ENCODE peak calls at places on chromosomes 6 and 20, in seven cellular contexts. C is neural progenitor cell, V is fibroblast of lung, W is hepatocyte, R is neuronal stem cell, I is H9, O is IMR-90. F is an unnamed sample.

GRCh38 chr6:150074651-150075416 is 5.9 kb upstream of the ULBP3 start:
- DNase-seq in W (no peak), I (no peak), V (peak), O (no peak), R (no peak), C (no peak), F (no peak)

GRCh38 chr6:109336221-109336955 is 45.9 kb downstream of the CD164 start:
- DNase-seq in O (peak), R (no peak), C (no peak), V (peak), I (no peak), W (no peak), F (no peak)

GRCh38 chr20:63376283-63377250 is 15.4 kb upstream of the CHRNA4 start:
- DNase-seq in R (no peak), V (no peak), C (no peak), O (no peak), W (no peak), I (no peak), F (no peak)

GRCh38 chr6:100346828-100347227 is 117.9 kb downstream of the SIM1 start:
- DNase-seq in O (peak), V (peak), C (no peak), R (no peak), W (no peak), I (no peak), F (no peak)

GRCh38 chr6:151229401-151230276 is 10.1 kb upstream of the AKAP12 start:
- DNase-seq in I (no peak), R (no peak), V (no peak), W (no peak), C (no peak), O (no peak), F (peak)

GRCh38 chr20:45032276-45032675 is 66.0 kb downstream of the STK4 start:
- DNase-seq in W (no peak), I (no peak), O (no peak), R (no peak), V (no peak), C (no peak), F (no peak)

GRCh38 chr20:826695-827323 is 6.7 kb upstream of the FAM110A start:
- DNase-seq in R (no peak), C (no peak), V (no peak), O (no peak), W (no peak), I (no peak), F (no peak)

GRCh38 chr20:37204056-37204455 is 24.7 kb upstream of the MROH8 start:
- DNase-seq in O (no peak), C (no peak), W (no peak), R (no peak), I (no peak), V (no peak), F (no peak)

GRCh38 chr6:137536104-137536773 is 42.0 kb upstream of the OLIG3 start:
- DNase-seq in R (no peak), O (no peak), C (no peak), V (no peak), I (no peak), W (no peak), F (peak)

GRCh38 chr6:150987371-150987828 is 121.9 kb downstream of the MTHFD1L start:
- DNase-seq in W (no peak), V (no peak), O (no peak), I (no peak), R (no peak), C (no peak), F (no peak)

GRCh38 chr20:24987244-24987643 is 5.3 kb downstream of the APMAP start:
- DNase-seq in I (peak), O (peak), C (no peak), W (no peak), V (no peak), R (no peak), F (no peak)

GRCh38 chr6:154478021-154478651 is 32.3 kb downstream of the CNKSR3 start:
- DNase-seq in W (no peak), I (no peak), R (no peak), C (no peak), V (peak), O (peak), F (no peak)

GRCh38 chr6:107645740-107646139 is 155.8 kb downstream of the SOBP start:
- DNase-seq in V (no peak), W (no peak), O (no peak), R (no peak), C (peak), I (no peak), F (no peak)

GRCh38 chr6:41941280-41942044 is at the start of gene CCND3:
- DNase-seq in C (peak), W (peak), R (peak), V (peak), O (peak), I (peak), F (peak)

GRCh38 chr6:167735498-167736201 is 91.1 kb upstream of the AFDN start:
- DNase-seq in I (no peak), V (no peak), R (no peak), O (no peak), C (no peak), W (no peak), F (no peak)

GRCh38 chr6:52389626-52390360 is 27.8 kb downstream of the PAQR8 start:
- DNase-seq in C (no peak), R (no peak), V (peak), O (peak), I (no peak), W (peak), F (peak)

GRCh38 chr6:132812756-132813172 is 1.6 kb upstream of the RPS12 start:
- DNase-seq in W (no peak), V (no peak), C (peak), I (no peak), R (no peak), O (peak), F (no peak)

GRCh38 chr6:31497595-31498476 is at the start of gene MICB:
- DNase-seq in R (peak), V (peak), W (peak), I (peak), O (peak), C (peak), F (peak)

GRCh38 chr6:42352856-42353564 is 98.7 kb downstream of the TRERF1 start:
- DNase-seq in R (no peak), I (no peak), O (peak), V (peak), W (no peak), C (no peak), F (no peak)

GRCh38 chr20:32685541-32686529 is 12.1 kb upstream of the C20orf203 start:
- DNase-seq in I (no peak), C (peak), W (peak), V (peak), R (no peak), O (peak), F (no peak)

GRCh38 chr6:41734666-41735426 is 562 bp downstream of the TFEB start:
- DNase-seq in R (peak), W (peak), O (peak), V (peak), C (peak), I (peak), F (peak)

GRCh38 chr6:1497593-1498105 is 108.3 kb downstream of the FOXF2 start:
- DNase-seq in O (no peak), V (no peak), I (no peak), W (no peak), C (peak), R (no peak), F (no peak)

GRCh38 chr6:125791151-125791819 is 525 bp downstream of the NCOA7 start:
- DNase-seq in O (peak), I (peak), W (peak), C (peak), R (no peak), V (peak), F (peak)

GRCh38 chr6:132798820-132799538 is 542 bp upstream of the SLC18B1 start:
- DNase-seq in R (peak), V (peak), O (peak), I (peak), W (peak), C (peak), F (peak)

GRCh38 chr20:50189681-50190250 is 864 bp upstream of the CEBPB start:
- DNase-seq in C (peak), V (no peak), W (peak), R (no peak), I (peak), O (no peak), F (peak)

GRCh38 chr20:25064561-25064960 is 6.6 kb upstream of the ACSS1 start:
- DNase-seq in I (no peak), C (peak), V (no peak), O (no peak), W (no peak), R (no peak), F (no peak)

GRCh38 chr6:151068761-151069312 is 170.9 kb upstream of the AKAP12 start:
- DNase-seq in O (peak), W (no peak), C (no peak), V (peak), R (no peak), I (no peak), F (no peak)

GRCh38 chr20:43915209-43916072 is 789 bp downstream of the TOX2 start:
- DNase-seq in O (peak), R (no peak), C (peak), W (peak), V (peak), I (peak), F (no peak)

GRCh38 chr6:106149472-106150069 is 63.4 kb downstream of the PRDM1 start:
- DNase-seq in V (no peak), W (no peak), O (no peak), I (no peak), C (no peak), R (no peak), F (peak)

GRCh38 chr20:38895098-38895949 is 30.9 kb upstream of the FAM83D start:
- DNase-seq in I (no peak), V (no peak), W (no peak), R (no peak), O (no peak), C (no peak), F (no peak)

DNA sequence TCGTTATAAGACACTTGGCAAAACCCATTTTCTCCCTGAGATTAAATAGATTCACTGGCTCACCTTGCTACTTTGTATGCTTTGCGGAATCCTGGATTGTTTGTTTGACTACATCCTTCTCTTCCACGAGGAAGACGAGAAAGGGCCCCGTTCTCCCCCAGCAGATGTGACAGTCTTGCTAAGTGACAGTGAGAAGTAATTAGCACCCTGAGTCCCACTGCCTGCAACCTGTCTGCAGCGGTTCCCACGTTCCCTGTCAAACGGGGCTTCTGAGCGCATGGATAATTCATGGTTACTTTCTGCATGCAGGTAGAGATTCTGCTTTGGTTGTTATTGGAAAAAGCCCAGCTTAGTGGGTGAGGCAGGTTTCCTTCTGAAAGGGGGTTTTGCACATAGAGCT is 163.7 kb downstream of the CDH26 start:
- DNase-seq in W (no peak), I (no peak), O (no peak), R (no peak), V (no peak), C (no peak), F (no peak)
- H2AFZ ChIP-seq in W (no peak), I (no peak), O (no peak), R (no peak), V (no peak), C (no peak), F (no peak)

GRCh38 chr6:26207248-26207801 is 120.1 kb downstream of the HFE start:
- DNase-seq in R (no peak), O (no peak), W (no peak), I (no peak), V (no peak), C (no peak), F (peak)
- H2AFZ ChIP-seq in R (no peak), O (no peak), W (no peak), I (no peak), V (no peak), C (no peak), F (peak)

GRCh38 chr6:14722704-14723103 is 523.2 kb upstream of the JARID2 start:
- DNase-seq in W (no peak), I (no peak), O (no peak), C (no peak), R (no peak), V (no peak), F (no peak)
- H2AFZ ChIP-seq in W (no peak), I (no peak), O (peak), C (no peak), R (no peak), V (no peak), F (no peak)

DNA sequence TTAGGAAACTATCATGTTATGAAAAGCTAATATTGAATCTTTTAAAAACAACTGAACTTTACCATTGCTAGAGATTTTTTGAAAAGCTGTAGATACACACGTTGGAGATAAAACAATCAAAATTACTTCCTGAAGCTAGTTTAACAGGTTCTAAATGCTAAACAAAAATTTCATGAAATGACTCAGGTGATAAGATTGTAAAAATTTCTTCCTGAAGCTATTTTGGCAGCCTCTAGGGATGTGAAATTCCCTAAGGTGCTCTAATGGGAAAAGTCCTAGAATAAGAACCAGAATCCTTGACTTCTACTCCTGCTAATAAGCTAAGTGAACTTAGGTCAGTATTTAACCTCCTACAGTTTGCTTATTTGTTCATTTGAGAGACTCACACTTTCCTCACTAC is 8.5 kb downstream of the GCM2 start:
- DNase-seq in I (no peak), V (no peak), C (no peak), R (no peak), O (no peak), W (no peak), F (no peak)
- H2AFZ ChIP-seq in I (no peak), V (no peak), C (no peak), R (no peak), O (no peak), W (no peak), F (no peak)

DNA sequence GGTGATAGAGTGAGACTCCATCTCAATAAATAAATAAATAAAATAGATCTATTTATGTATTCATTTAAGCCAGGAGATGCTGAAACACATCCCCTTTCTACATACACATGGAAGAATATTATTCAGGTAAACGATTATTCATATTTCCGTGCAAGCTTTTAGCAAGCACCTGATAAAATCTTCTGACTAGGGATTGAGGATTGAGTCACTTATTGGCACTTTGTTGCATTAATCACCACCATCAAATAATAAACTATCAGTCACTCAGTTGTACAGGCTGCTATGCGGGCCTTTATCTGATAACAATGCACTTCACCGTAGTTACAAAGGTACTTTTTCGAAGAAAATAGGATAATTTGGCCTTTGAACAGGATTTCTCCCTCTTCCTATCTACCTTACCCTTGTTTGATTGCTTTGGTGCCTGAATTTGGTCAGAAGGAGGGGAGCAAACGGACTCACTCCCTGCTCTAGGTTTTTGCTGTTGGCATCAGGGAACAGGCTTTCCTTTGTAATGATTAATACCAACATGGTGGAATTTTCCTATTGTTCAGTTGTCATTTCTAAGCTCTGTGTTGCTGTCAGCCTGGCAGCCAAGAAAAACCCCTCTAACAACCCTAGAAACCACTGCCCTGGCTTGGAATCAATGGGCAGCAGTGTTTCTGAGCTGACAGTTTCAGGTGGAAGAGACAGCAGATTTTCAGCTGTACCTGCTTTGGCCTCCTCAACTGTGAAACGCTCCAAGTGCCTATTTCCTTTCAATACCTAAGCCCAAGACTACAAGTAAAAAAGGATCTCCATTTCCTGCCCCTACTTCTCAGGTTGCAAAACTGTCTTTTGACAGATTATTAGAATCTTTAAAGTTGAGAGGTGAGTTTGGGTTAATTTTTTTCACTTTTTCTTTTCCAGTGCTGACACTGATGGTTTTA is 63.0 kb downstream of the MYB start:
- DNase-seq in W (no peak), V (peak), I (no peak), O (no peak), C (no peak), R (no peak), F (no peak)
- H2AFZ ChIP-seq in W (no peak), V (no peak), I (peak), O (no peak), C (peak), R (no peak), F (peak)

DNA sequence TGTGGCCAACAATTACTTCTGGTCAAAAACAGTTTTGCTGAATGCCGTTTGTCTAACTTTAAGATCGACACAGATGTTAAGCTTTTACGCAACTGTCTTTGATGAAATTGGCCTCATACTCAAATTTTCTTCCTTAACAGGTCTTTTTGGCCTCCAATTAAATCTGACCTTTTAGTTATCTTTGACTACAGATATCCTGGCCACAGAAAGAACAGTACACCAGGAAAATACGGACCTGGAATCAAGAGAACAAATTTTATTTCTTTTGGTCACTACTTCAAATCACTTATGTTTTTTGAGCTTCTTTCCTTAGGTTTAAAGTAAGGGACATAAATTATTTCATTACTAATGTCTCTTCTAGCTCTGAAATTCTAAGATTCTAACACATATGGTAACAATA is 49.8 kb downstream of the IBTK start:
- DNase-seq in V (no peak), W (no peak), R (no peak), C (no peak), I (no peak), O (no peak), F (no peak)
- H2AFZ ChIP-seq in V (no peak), W (no peak), R (no peak), C (no peak), I (no peak), O (no peak), F (no peak)

DNA sequence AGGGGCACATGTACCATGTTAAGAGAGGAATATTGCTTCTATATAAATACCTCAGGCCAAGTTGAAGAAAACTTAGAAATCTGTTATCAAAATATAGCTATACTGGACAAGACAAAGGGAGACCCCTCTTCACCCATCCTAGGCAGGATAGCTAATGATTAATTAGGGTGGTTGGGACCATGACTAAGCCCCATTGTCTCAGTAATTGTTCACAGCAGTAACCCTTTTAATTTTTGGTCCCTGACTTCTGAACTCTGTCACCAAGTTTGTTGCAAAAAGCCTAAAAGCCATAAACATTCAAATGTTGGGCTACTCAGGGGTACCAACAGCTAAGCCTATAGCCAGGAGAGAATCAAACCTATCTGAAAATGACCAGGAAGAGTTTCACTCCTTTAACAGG is 19.2 kb upstream of the BTN3A2 start:
- DNase-seq in I (no peak), R (no peak), V (no peak), W (no peak), C (no peak), O (no peak), F (no peak)
- H2AFZ ChIP-seq in I (no peak), R (no peak), V (no peak), W (no peak), C (no peak), O (no peak), F (no peak)

GRCh38 chr6:121849477-121849876 is 414.0 kb downstream of the GJA1 start:
- DNase-seq in R (peak), I (peak), C (peak), V (peak), W (peak), O (peak), F (peak)
- H2AFZ ChIP-seq in R (peak), I (no peak), C (no peak), V (no peak), W (no peak), O (no peak), F (no peak)

GRCh38 chr20:53571555-53572286 is 21.9 kb downstream of the ZNF217 start:
- DNase-seq in O (no peak), W (no peak), V (no peak), I (peak), R (no peak), C (no peak), F (no peak)
- H2AFZ ChIP-seq in O (no peak), W (no peak), V (no peak), I (no peak), R (no peak), C (no peak), F (no peak)

F was measured in DND-41.